ENCODE peak calls at places on chromosomes 12 and 14, in ten cellular contexts. J is substantia nigra; F is stimulated activated CD4-positive, alpha-beta T cell treated with anti-CD3 and anti-CD28 coated beads, Interleukin-4, amount 100 ng/mL, for 24 hours; U is neural crest cell; Z is amygdala; W is effector CD8-positive, alpha-beta T cell; A is stimulated activated effector memory CD8-positive, alpha-beta T cell treated with anti-CD3 and anti-CD28 coated beads, Interleukin-12 subunit alpha, Interleukin-12 subunit beta, amount 100 ng/mL, for 72 hours; K is A172; L is ACHN; O is fibroblast of lung. P is an unnamed sample.

GRCh38 chr14:71466251-71466650 is 466.0 kb upstream of the RGS6 start:
- DNase-seq in J (no peak), F (no peak), U (no peak), Z (no peak), W (no peak), A (no peak), K (no peak), L (no peak), O (no peak), P (no peak)

GRCh38 chr14:58131386-58131785 is 20.6 kb downstream of the ARMH4 start:
- DNase-seq in J (no peak), F (no peak), U (no peak), Z (no peak), W (no peak), A (no peak), K (no peak), L (peak), O (no peak), P (no peak)

GRCh38 chr12:43551271-43551970 is 582 bp downstream of the ADAMTS20 start:
- DNase-seq in J (no peak), F (no peak), U (peak), Z (no peak), W (no peak), A (no peak), K (no peak), L (no peak), O (peak), P (no peak)

GRCh38 chr14:61369097-61369496 is 47.7 kb downstream of the PRKCH start:
- DNase-seq in J (no peak), F (no peak), U (no peak), Z (no peak), W (no peak), A (no peak), K (no peak), L (no peak), O (no peak), P (no peak)

GRCh38 chr12:13864081-13864673 is 117.2 kb downstream of the GRIN2B start:
- DNase-seq in J (peak), F (peak), U (peak), Z (peak), W (no peak), A (peak), K (peak), L (peak), O (peak), P (peak)

GRCh38 chr12:42807251-42807650 is 217.7 kb upstream of the PRICKLE1 start:
- DNase-seq in J (no peak), F (no peak), U (no peak), Z (no peak), W (no peak), A (no peak), K (no peak), L (no peak), O (no peak), P (no peak)

GRCh38 chr14:54699087-54699530 is 132.2 kb downstream of the SAMD4A start:
- DNase-seq in J (no peak), F (no peak), U (no peak), Z (no peak), W (no peak), A (no peak), K (no peak), L (no peak), O (no peak), P (no peak)

GRCh38 chr14:81408595-81408994 is 8.5 kb upstream of the STON2 start:
- DNase-seq in J (no peak), F (no peak), U (no peak), Z (no peak), W (no peak), A (no peak), K (no peak), L (peak), O (no peak), P (no peak)

GRCh38 chr14:63727231-63727735 is 582 bp downstream of the SGPP1 start:
- DNase-seq in J (peak), F (no peak), U (peak), Z (peak), W (no peak), A (no peak), K (peak), L (peak), O (peak), P (peak)

GRCh38 chr12:100959481-100959880 is 164.9 kb downstream of the ANO4 start:
- DNase-seq in J (no peak), F (no peak), U (no peak), Z (no peak), W (no peak), A (no peak), K (peak), L (no peak), O (peak), P (no peak)

GRCh38 chr14:30873308-30874119 is 845 bp upstream of the COCH start:
- DNase-seq in J (no peak), F (no peak), U (no peak), Z (no peak), W (no peak), A (no peak), K (no peak), L (no peak), O (no peak), P (no peak)